ENCODE peak calls at places on chromosomes 7 and 10, in five cellular contexts. N, O, M, K and E are unnamed samples.

GRCh38 chr10:62690703-62691102 is 113.8 kb upstream of the ADO start:
- DNase-seq in O (no peak), N (no peak), K (no peak), M (no peak), E (no peak)

GRCh38 chr10:24277771-24278518 is 69.0 kb downstream of the KIAA1217 start:
- DNase-seq in K (no peak), M (no peak), N (no peak), O (no peak), E (no peak)

GRCh38 chr10:98416989-98417388 is 2.0 kb upstream of the PYROXD2 start:
- DNase-seq in M (no peak), K (no peak), O (no peak), N (no peak), E (no peak)

GRCh38 chr7:80324032-80324431 is 187.8 kb downstream of the GNAT3 start:
- DNase-seq in M (no peak), N (no peak), O (no peak), K (no peak), E (no peak)

GRCh38 chr10:44335330-44336021 is 49.4 kb downstream of the CXCL12 start:
- DNase-seq in O (no peak), N (no peak), K (no peak), M (no peak), E (no peak)

GRCh38 chr7:92177362-92177761 is 1.6 kb downstream of the LRRD1 start:
- DNase-seq in O (no peak), K (no peak), N (no peak), M (no peak), E (no peak)

GRCh38 chr10:770975-771374 is 81.5 kb upstream of the DIP2C start:
- DNase-seq in M (no peak), O (no peak), N (peak), K (no peak), E (no peak)

GRCh38 chr10:91875779-91876178 is 33.5 kb downstream of the FGFBP3 start:
- DNase-seq in M (no peak), K (no peak), O (no peak), N (no peak), E (no peak)

GRCh38 chr10:87930929-87931835 is 67.8 kb downstream of the PTEN start:
- DNase-seq in M (no peak), K (no peak), O (no peak), N (no peak), E (no peak)

GRCh38 chr10:112215342-112215774 is 31.8 kb upstream of the GPAM start:
- DNase-seq in K (peak), O (no peak), M (no peak), N (no peak), E (no peak)

GRCh38 chr7:135573541-135573940 is 15.8 kb downstream of the NUP205 start:
- DNase-seq in M (no peak), K (no peak), N (no peak), O (no peak), E (no peak)

GRCh38 chr7:95596183-95597135 is at the start of gene PDK4:
- DNase-seq in O (peak), K (peak), M (peak), N (peak), E (no peak)

GRCh38 chr7:152649220-152649619 is 26.7 kb downstream of the XRCC2 start:
- DNase-seq in M (no peak), K (no peak), N (no peak), O (no peak), E (no peak)

GRCh38 chr7:103680161-103681144 is 234.4 kb upstream of the SLC26A5 start:
- DNase-seq in K (no peak), N (no peak), O (no peak), M (no peak), E (no peak)

GRCh38 chr10:119028900-119029612 is 458 bp upstream of the NANOS1 start:
- DNase-seq in N (peak), O (peak), K (peak), M (peak), E (peak)

GRCh38 chr10:86599729-86600128 is 54.6 kb upstream of the OPN4 start:
- DNase-seq in O (no peak), N (peak), M (no peak), K (no peak), E (no peak)

GRCh38 chr10:101694674-101695403 is at the start of gene FBXW4:
- DNase-seq in N (peak), M (peak), O (peak), K (peak), E (peak)

GRCh38 chr7:106126170-106126938 is 14.2 kb upstream of the SYPL1 start:
- DNase-seq in N (peak), M (no peak), O (no peak), K (no peak), E (no peak)

GRCh38 chr10:112754001-112754411 is 196.0 kb upstream of the TCF7L2 start:
- DNase-seq in K (no peak), M (no peak), N (no peak), O (no peak), E (no peak)

GRCh38 chr7:2106920-2107319 is 125.8 kb downstream of the MAD1L1 start:
- DNase-seq in O (no peak), K (no peak), M (no peak), N (no peak), E (no peak)

GRCh38 chr7:51455513-51455912 is 138.9 kb upstream of the COBL start:
- DNase-seq in M (no peak), N (no peak), K (no peak), O (no peak), E (no peak)

GRCh38 chr10:112658900-112659328 is 211.9 kb downstream of the VTI1A start:
- DNase-seq in N (no peak), M (no peak), K (no peak), O (no peak), E (no peak)

GRCh38 chr7:122132341-122132740 is 11.7 kb downstream of the AASS start:
- DNase-seq in O (no peak), N (no peak), M (no peak), K (no peak), E (no peak)

GRCh38 chr10:11610855-11611247 is 599 bp downstream of the USP6NL start:
- DNase-seq in N (peak), O (no peak), M (no peak), K (peak), E (no peak)